ENCODE peak calls at places on chromosomes 11 and 22, in nine cellular contexts. D, B, G, Q, N, W, X, L and Y are unnamed samples.

GRCh38 chr11:20047006-20047405 is 113.3 kb downstream of the DBX1 start:
- DNase-seq in G (no peak), X (no peak), L (no peak), B (no peak), D (no peak), W (no peak), N (no peak), Q (no peak), Y (no peak)

GRCh38 chr11:59199546-59200420 is 12.9 kb downstream of the MPEG1 start:
- DNase-seq in G (no peak), D (no peak), N (no peak), X (no peak), W (no peak), Q (no peak), L (no peak), B (no peak), Y (no peak)

GRCh38 chr11:36195496-36196346 is 93.5 kb downstream of the COMMD9 start:
- DNase-seq in N (no peak), B (no peak), X (no peak), L (no peak), G (no peak), Q (no peak), D (no peak), W (no peak), Y (peak)

GRCh38 chr11:528166-528814 is 7.1 kb downstream of the HRAS start:
- DNase-seq in N (no peak), D (no peak), W (no peak), X (no peak), L (no peak), B (no peak), G (no peak), Q (no peak), Y (no peak)

GRCh38 chr11:6667733-6668374 is 12.2 kb upstream of the DCHS1 start:
- DNase-seq in X (no peak), D (peak), W (peak), L (no peak), N (no peak), Q (no peak), B (no peak), G (no peak), Y (no peak)

GRCh38 chr22:20957691-20958440 is 9.2 kb upstream of the AIFM3 start:
- DNase-seq in Q (no peak), L (no peak), B (no peak), D (peak), W (no peak), X (no peak), N (peak), G (no peak), Y (no peak)

GRCh38 chr11:87219266-87219665 is 181.5 kb downstream of the TMEM135 start:
- DNase-seq in X (no peak), L (no peak), W (no peak), D (no peak), B (no peak), G (no peak), Q (no peak), N (no peak), Y (no peak)

GRCh38 chr22:30212363-30212995 is 34.1 kb downstream of the LIF start:
- DNase-seq in N (no peak), X (no peak), Q (peak), L (no peak), G (peak), B (no peak), D (no peak), W (peak), Y (no peak)

GRCh38 chr11:126114486-126115252 is 52.0 kb upstream of the CDON start:
- DNase-seq in D (peak), Q (no peak), B (no peak), L (peak), W (no peak), G (no peak), X (no peak), N (no peak), Y (peak)

GRCh38 chr22:21693333-21693998 is 27.7 kb downstream of the PPIL2 start:
- DNase-seq in B (no peak), D (no peak), L (no peak), G (no peak), W (no peak), Q (no peak), N (no peak), X (no peak), Y (no peak)

GRCh38 chr11:110728883-110729282 is 16.6 kb upstream of the ARHGAP20 start:
- DNase-seq in W (no peak), X (no peak), Q (no peak), N (no peak), B (no peak), D (no peak), G (no peak), L (no peak), Y (no peak)

GRCh38 chr22:50314455-50315288 is 7.2 kb upstream of the PLXNB2 start:
- DNase-seq in Q (peak), L (no peak), D (peak), B (peak), N (peak), W (peak), X (peak), G (no peak), Y (no peak)

GRCh38 chr11:47593934-47594855 is at the start of gene C1QTNF4:
- DNase-seq in G (peak), Q (no peak), D (no peak), X (no peak), B (no peak), L (no peak), N (peak), W (no peak), Y (no peak)

GRCh38 chr22:29520851-29521250 is 32.7 kb downstream of the THOC5 start:
- DNase-seq in X (no peak), Q (no peak), W (no peak), N (no peak), G (no peak), L (no peak), D (no peak), B (no peak), Y (no peak)

GRCh38 chr11:1881442-1882264 is 10.0 kb downstream of the PRR33 start:
- DNase-seq in B (no peak), N (no peak), D (no peak), L (no peak), X (no peak), G (no peak), Q (peak), W (no peak), Y (no peak)

GRCh38 chr11:62842171-62842717 is 2.9 kb upstream of the WDR74 start:
- DNase-seq in W (peak), L (no peak), G (no peak), D (peak), B (no peak), N (peak), Q (peak), X (no peak), Y (no peak)

GRCh38 chr11:117083011-117083940 is 15.0 kb downstream of the SIK3 start:
- DNase-seq in L (no peak), B (no peak), W (no peak), G (no peak), D (no peak), N (no peak), X (no peak), Q (no peak), Y (no peak)

GRCh38 chr11:37511425-37511933 is 913.4 kb upstream of the RAG2 start:
- DNase-seq in W (no peak), G (no peak), X (no peak), B (no peak), L (no peak), N (no peak), D (no peak), Q (no peak), Y (no peak)

GRCh38 chr11:108786281-108786990 is 121.6 kb downstream of the DDX10 start:
- DNase-seq in N (no peak), G (no peak), L (no peak), W (no peak), B (no peak), Q (no peak), X (no peak), D (peak), Y (no peak)

GRCh38 chr22:39522567-39523300 is 2.4 kb downstream of the ATF4 start:
- DNase-seq in X (no peak), D (peak), Q (peak), B (no peak), N (no peak), L (peak), G (peak), W (no peak), Y (peak)

GRCh38 chr11:130215531-130216220 is 56.1 kb downstream of the ST14 start:
- DNase-seq in Q (no peak), D (no peak), B (no peak), L (no peak), W (no peak), N (no peak), X (no peak), G (no peak), Y (no peak)

GRCh38 chr11:79066456-79067354 is 374.1 kb downstream of the TENM4 start:
- DNase-seq in X (no peak), L (no peak), W (no peak), B (no peak), D (no peak), Q (no peak), G (no peak), N (peak), Y (no peak)